ENCODE peak calls at places on chromosomes 4 and X, in six cellular contexts. One of them, this sample, is unnamed.

GRCh38 chrX:135651647-135652295 is 61.7 kb upstream of the CT45A1 start:
- DNase-seq in K562: no peak
- DNase-seq in HepG2: no peak
- DNase-seq in A549: no peak
- DNase-seq in endothelial cell of umbilical vein: no peak
- DNase-seq in GM12878: no peak
- DNase-seq in this sample: no peak

GRCh38 chr4:54318904-54319303 is 89.8 kb downstream of the PDGFRA start:
- DNase-seq in GM12878: no peak
- DNase-seq in K562: peak
- DNase-seq in A549: peak
- DNase-seq in HepG2: peak
- DNase-seq in endothelial cell of umbilical vein: peak
- DNase-seq in this sample: peak

GRCh38 chr4:179071120-179071519 is 1628.9 kb upstream of the AGA start:
- DNase-seq in HepG2: no peak
- DNase-seq in endothelial cell of umbilical vein: no peak
- DNase-seq in GM12878: no peak
- DNase-seq in K562: no peak
- DNase-seq in A549: no peak
- DNase-seq in this sample: no peak

GRCh38 chr4:3251691-3252479 is 2.9 kb downstream of the MSANTD1 start:
- DNase-seq in GM12878: no peak
- DNase-seq in HepG2: no peak
- DNase-seq in K562: no peak
- DNase-seq in endothelial cell of umbilical vein: no peak
- DNase-seq in A549: no peak
- DNase-seq in this sample: no peak

GRCh38 chr4:102610476-102610875 is 109.3 kb downstream of the NFKB1 start:
- DNase-seq in GM12878: no peak
- DNase-seq in A549: no peak
- DNase-seq in HepG2: no peak
- DNase-seq in endothelial cell of umbilical vein: no peak
- DNase-seq in K562: no peak
- DNase-seq in this sample: no peak

GRCh38 chr4:121927948-121928347 is 23.9 kb downstream of the TRPC3 start:
- DNase-seq in HepG2: no peak
- DNase-seq in K562: no peak
- DNase-seq in endothelial cell of umbilical vein: no peak
- DNase-seq in GM12878: no peak
- DNase-seq in A549: no peak
- DNase-seq in this sample: no peak

GRCh38 chr4:23455482-23455881 is 434.4 kb downstream of the PPARGC1A start:
- DNase-seq in A549: peak
- DNase-seq in HepG2: peak
- DNase-seq in K562: no peak
- DNase-seq in endothelial cell of umbilical vein: no peak
- DNase-seq in GM12878: no peak
- DNase-seq in this sample: peak

GRCh38 chrX:136694491-136695087 is 46.6 kb downstream of the CD40LG start:
- DNase-seq in HepG2: peak
- DNase-seq in A549: peak
- DNase-seq in endothelial cell of umbilical vein: peak
- DNase-seq in GM12878: no peak
- DNase-seq in K562: peak
- DNase-seq in this sample: peak

GRCh38 chr4:26062221-26062620 is 148.2 kb downstream of the SMIM20 start:
- DNase-seq in A549: no peak
- DNase-seq in GM12878: no peak
- DNase-seq in endothelial cell of umbilical vein: no peak
- DNase-seq in K562: no peak
- DNase-seq in HepG2: no peak
- DNase-seq in this sample: no peak

GRCh38 chr4:83362492-83363329 is 28.1 kb upstream of the HPSE start:
- DNase-seq in GM12878: no peak
- DNase-seq in A549: peak
- DNase-seq in endothelial cell of umbilical vein: peak
- DNase-seq in HepG2: peak
- DNase-seq in K562: peak
- DNase-seq in this sample: peak

GRCh38 chrX:9434151-9434550 is 30.7 kb upstream of the TBL1X start:
- DNase-seq in HepG2: no peak
- DNase-seq in GM12878: no peak
- DNase-seq in A549: no peak
- DNase-seq in endothelial cell of umbilical vein: no peak
- DNase-seq in K562: no peak
- DNase-seq in this sample: no peak

GRCh38 chrX:38817004-38817703 is 15.9 kb downstream of the MID1IP1 start:
- DNase-seq in GM12878: no peak
- DNase-seq in A549: peak
- DNase-seq in K562: peak
- DNase-seq in HepG2: no peak
- DNase-seq in endothelial cell of umbilical vein: peak
- DNase-seq in this sample: peak

GRCh38 chr4:189376901-189377300 is 563.8 kb upstream of the FRG1 start:
- DNase-seq in GM12878: no peak
- DNase-seq in endothelial cell of umbilical vein: no peak
- DNase-seq in A549: no peak
- DNase-seq in K562: no peak
- DNase-seq in HepG2: no peak
- DNase-seq in this sample: no peak

GRCh38 chrX:41518841-41519220 is 71.7 kb downstream of the NYX start:
- DNase-seq in K562: no peak
- DNase-seq in A549: no peak
- DNase-seq in GM12878: no peak
- DNase-seq in HepG2: no peak
- DNase-seq in endothelial cell of umbilical vein: no peak
- DNase-seq in this sample: no peak

GRCh38 chr4:47926667-47927258 is 12.4 kb upstream of the NFXL1 start:
- DNase-seq in endothelial cell of umbilical vein: peak
- DNase-seq in HepG2: peak
- DNase-seq in A549: peak
- DNase-seq in K562: peak
- DNase-seq in GM12878: no peak
- DNase-seq in this sample: peak

GRCh38 chr4:73315091-73315490 is 56.5 kb upstream of the ANKRD17 start:
- DNase-seq in K562: no peak
- DNase-seq in A549: no peak
- DNase-seq in HepG2: no peak
- DNase-seq in GM12878: no peak
- DNase-seq in endothelial cell of umbilical vein: no peak
- DNase-seq in this sample: peak

GRCh38 chrX:132636080-132636479 is 147.2 kb upstream of the MBNL3 start:
- DNase-seq in endothelial cell of umbilical vein: peak
- DNase-seq in GM12878: no peak
- DNase-seq in K562: no peak
- DNase-seq in A549: no peak
- DNase-seq in HepG2: no peak
- DNase-seq in this sample: peak

GRCh38 chr4:72112514-72113156 is 80.8 kb downstream of the NPFFR2 start:
- DNase-seq in A549: peak
- DNase-seq in GM12878: peak
- DNase-seq in HepG2: peak
- DNase-seq in K562: peak
- DNase-seq in endothelial cell of umbilical vein: peak
- DNase-seq in this sample: peak

GRCh38 chrX:154019633-154020499 is at the start of gene IRAK1:
- DNase-seq in K562: peak
- DNase-seq in GM12878: no peak
- DNase-seq in A549: peak
- DNase-seq in endothelial cell of umbilical vein: peak
- DNase-seq in HepG2: no peak
- DNase-seq in this sample: peak

GRCh38 chr4:87087015-87087920 is 133.2 kb downstream of the KLHL8 start:
- DNase-seq in HepG2: no peak
- DNase-seq in A549: no peak
- DNase-seq in endothelial cell of umbilical vein: no peak
- DNase-seq in GM12878: no peak
- DNase-seq in K562: no peak
- DNase-seq in this sample: no peak

GRCh38 chr4:26596843-26597242 is 13.0 kb downstream of the TBC1D19 start:
- DNase-seq in GM12878: no peak
- DNase-seq in A549: no peak
- DNase-seq in endothelial cell of umbilical vein: no peak
- DNase-seq in K562: no peak
- DNase-seq in HepG2: no peak
- DNase-seq in this sample: no peak

GRCh38 chr4:33060873-33061542 is 2340.8 kb downstream of the PCDH7 start:
- DNase-seq in A549: peak
- DNase-seq in GM12878: no peak
- DNase-seq in endothelial cell of umbilical vein: no peak
- DNase-seq in HepG2: peak
- DNase-seq in K562: peak
- DNase-seq in this sample: peak

GRCh38 chr4:174215055-174215454 is 68.4 kb downstream of the FBXO8 start:
- DNase-seq in GM12878: no peak
- DNase-seq in A549: no peak
- DNase-seq in endothelial cell of umbilical vein: no peak
- DNase-seq in HepG2: no peak
- DNase-seq in K562: no peak
- DNase-seq in this sample: no peak

GRCh38 chr4:174215936-174216699 is 67.3 kb downstream of the FBXO8 start:
- DNase-seq in A549: no peak
- DNase-seq in endothelial cell of umbilical vein: no peak
- DNase-seq in K562: no peak
- DNase-seq in GM12878: no peak
- DNase-seq in HepG2: no peak
- DNase-seq in this sample: no peak

GRCh38 chr4:174216935-174217272 is 66.6 kb downstream of the FBXO8 start:
- DNase-seq in endothelial cell of umbilical vein: no peak
- DNase-seq in K562: no peak
- DNase-seq in GM12878: no peak
- DNase-seq in A549: no peak
- DNase-seq in HepG2: no peak
- DNase-seq in this sample: no peak

GRCh38 chr4:174218127-174218790 is 65.2 kb downstream of the FBXO8 start:
- DNase-seq in endothelial cell of umbilical vein: no peak
- DNase-seq in A549: no peak
- DNase-seq in GM12878: no peak
- DNase-seq in HepG2: no peak
- DNase-seq in K562: no peak
- DNase-seq in this sample: no peak

GRCh38 chr4:174217273-174218126 is 66.0 kb downstream of the FBXO8 start:
- DNase-seq in HepG2: no peak
- DNase-seq in GM12878: no peak
- DNase-seq in endothelial cell of umbilical vein: no peak
- DNase-seq in A549: no peak
- DNase-seq in K562: no peak
- DNase-seq in this sample: peak
- TF ChIP-seq MYC in HepG2: no peak
- TF ChIP-seq MYC in GM12878: no peak
- TF ChIP-seq MYC in endothelial cell of umbilical vein: no peak
- TF ChIP-seq MYC in A549: no peak
- TF ChIP-seq MYC in K562: no peak
- TF ChIP-seq MYC in this sample: no peak

GRCh38 chr4:4866833-4867744 is 7.6 kb downstream of the MSX1 start:
- DNase-seq in GM12878: no peak
- DNase-seq in HepG2: no peak
- DNase-seq in endothelial cell of umbilical vein: no peak
- DNase-seq in A549: no peak
- DNase-seq in K562: no peak
- DNase-seq in this sample: peak
- TF ChIP-seq MYC in GM12878: no peak
- TF ChIP-seq MYC in HepG2: no peak
- TF ChIP-seq MYC in endothelial cell of umbilical vein: no peak
- TF ChIP-seq MYC in A549: no peak
- TF ChIP-seq MYC in K562: no peak
- TF ChIP-seq MYC in this sample: no peak

GRCh38 chrX:79162076-79162475 is 17.6 kb downstream of the GPR174 start:
- DNase-seq in endothelial cell of umbilical vein: no peak
- DNase-seq in GM12878: no peak
- DNase-seq in HepG2: no peak
- DNase-seq in K562: no peak
- DNase-seq in A549: no peak
- DNase-seq in this sample: no peak
- TF ChIP-seq MYC in endothelial cell of umbilical vein: no peak
- TF ChIP-seq MYC in GM12878: no peak
- TF ChIP-seq MYC in HepG2: no peak
- TF ChIP-seq MYC in K562: no peak
- TF ChIP-seq MYC in A549: no peak
- TF ChIP-seq MYC in this sample: no peak

DNA sequence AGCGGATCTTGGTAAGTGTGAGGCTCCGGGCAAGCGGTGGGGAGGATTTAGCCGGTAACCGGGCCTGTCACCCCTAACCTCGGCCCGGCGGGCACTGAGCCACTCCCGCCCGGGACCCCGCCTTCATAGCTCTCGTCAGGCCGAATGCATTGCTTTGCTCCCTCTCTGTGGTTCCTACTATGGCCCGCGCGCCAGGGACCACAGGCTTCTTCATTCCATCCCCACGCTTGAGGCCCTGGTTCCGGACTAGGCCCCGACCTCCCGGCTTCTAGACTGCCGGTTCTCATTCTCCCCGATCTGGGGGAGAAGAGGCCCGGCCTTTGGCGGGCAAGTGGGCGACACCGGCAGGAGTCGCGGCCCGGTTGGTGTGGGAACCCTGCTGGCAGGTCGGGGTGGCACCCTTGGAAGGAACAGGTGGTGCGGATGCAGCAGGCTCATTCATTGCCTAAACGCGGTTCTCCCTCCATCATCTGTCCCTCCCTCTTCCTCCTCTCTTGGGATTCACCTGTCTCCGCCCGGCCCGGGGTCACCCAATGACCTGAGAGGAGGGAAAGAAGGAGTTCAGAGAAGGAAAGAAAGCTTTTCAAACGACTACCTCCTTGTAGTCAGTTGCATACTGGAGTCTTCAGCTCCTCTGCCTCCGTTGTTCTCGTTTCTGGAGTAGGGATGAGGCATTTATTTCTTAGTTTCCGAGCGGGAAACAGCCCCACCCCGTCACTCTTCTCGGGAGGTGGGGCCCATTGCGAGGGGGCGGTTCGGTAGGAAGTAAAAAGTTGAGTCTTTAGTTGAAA is at the start of gene NDUFC1:
- DNase-seq in GM12878: peak
- DNase-seq in HepG2: peak
- DNase-seq in K562: peak
- DNase-seq in endothelial cell of umbilical vein: peak
- DNase-seq in A549: peak
- DNase-seq in this sample: peak
- TF ChIP-seq MYC in GM12878: no peak
- TF ChIP-seq MYC in HepG2: no peak
- TF ChIP-seq MYC in K562: no peak
- TF ChIP-seq MYC in endothelial cell of umbilical vein: no peak
- TF ChIP-seq MYC in A549: no peak
- TF ChIP-seq MYC in this sample: no peak

GRCh38 chrX:138128025-138128671 is 562.2 kb downstream of the ZIC3 start:
- DNase-seq in HepG2: peak
- DNase-seq in A549: peak
- DNase-seq in GM12878: no peak
- DNase-seq in endothelial cell of umbilical vein: peak
- DNase-seq in K562: peak
- DNase-seq in this sample: peak
- TF ChIP-seq MYC in HepG2: no peak
- TF ChIP-seq MYC in A549: no peak
- TF ChIP-seq MYC in GM12878: no peak
- TF ChIP-seq MYC in endothelial cell of umbilical vein: no peak
- TF ChIP-seq MYC in K562: no peak
- TF ChIP-seq MYC in this sample: no peak